ENCODE peak calls at places on chromosomes 5 and 9, in nine cellular contexts. B is BE2C, Q is epithelial cell of esophagus, G is endodermal cell, D is suprapubic skin, U is Peyer's patch, J is fibroblast of lung, L is GM13976, S is neural crest cell. A is an unnamed sample.

GRCh38 chr9:133359420-133360175 is 3.2 kb downstream of the SURF2 start:
- DNase-seq in B (peak; percentile 84), Q (no peak), G (peak; percentile 85), D (no peak), U (peak; percentile 52), J (no peak), L (no peak), S (no peak), A (peak; percentile 44)

GRCh38 chr5:329106-329757 is 7.7 kb downstream of the AHRR start:
- DNase-seq in B (no peak), Q (peak; percentile 23), G (no peak), D (no peak), U (no peak), J (no peak), L (no peak), S (no peak), A (no peak)

GRCh38 chr5:132825165-132825823 is 5.2 kb downstream of the SHROOM1 start:
- DNase-seq in B (no peak), Q (no peak), G (peak; percentile 85), D (peak; percentile 73), U (no peak), J (no peak), L (peak; percentile 58), S (no peak), A (no peak)

GRCh38 chr9:21519855-21520434 is 37.8 kb upstream of the IFNE start:
- DNase-seq in B (no peak), Q (no peak), G (no peak), D (no peak), U (no peak), J (no peak), L (no peak), S (no peak), A (no peak)

GRCh38 chr9:129781991-129782390 is 21.0 kb upstream of the TOR1B start:
- DNase-seq in B (no peak), Q (no peak), G (no peak), D (no peak), U (no peak), J (no peak), L (no peak), S (no peak), A (no peak)

GRCh38 chr5:51468196-51468595 is 84.9 kb downstream of the ISL1 start:
- DNase-seq in B (no peak), Q (peak; percentile 21), G (no peak), D (no peak), U (no peak), J (no peak), L (no peak), S (no peak), A (no peak)

GRCh38 chr5:150209020-150209635 is 19.3 kb downstream of the SLC6A7 start:
- DNase-seq in B (no peak), Q (peak; percentile 95), G (no peak), D (no peak), U (peak; percentile 74), J (peak; percentile 84), L (no peak), S (no peak), A (peak; percentile 62)

GRCh38 chr9:71683598-71684235 is 84.6 kb downstream of the CEMIP2 start:
- DNase-seq in B (peak; percentile 63), Q (peak; percentile 88), G (peak; percentile 82), D (no peak), U (no peak), J (peak; percentile 67), L (no peak), S (no peak), A (peak; percentile 59)

GRCh38 chr5:15515229-15515628 is 15.2 kb downstream of the FBXL7 start:
- DNase-seq in B (no peak), Q (no peak), G (no peak), D (no peak), U (no peak), J (no peak), L (no peak), S (no peak), A (no peak)

GRCh38 chr5:10724799-10725507 is 36.1 kb downstream of the DAP start:
- DNase-seq in B (no peak), Q (peak; percentile 68), G (no peak), D (no peak), U (no peak), J (peak; percentile 95), L (no peak), S (no peak), A (no peak)

GRCh38 chr9:112050544-112051475 is 124.3 kb downstream of the SUSD1 start:
- DNase-seq in B (no peak), Q (peak; percentile 80), G (peak; percentile 18), D (no peak), U (no peak), J (peak; percentile 96), L (no peak), S (no peak), A (no peak)

GRCh38 chr5:74895906-74896305 is 29.7 kb upstream of the FAM169A start:
- DNase-seq in B (no peak), Q (peak; percentile 75), G (no peak), D (no peak), U (no peak), J (peak; percentile 82), L (no peak), S (no peak), A (peak; percentile 75)

GRCh38 chr5:17070646-17071045 is 134.6 kb upstream of the MYO10 start:
- DNase-seq in B (no peak), Q (no peak), G (no peak), D (no peak), U (no peak), J (no peak), L (no peak), S (no peak), A (no peak)

GRCh38 chr9:114093031-114093471 is 6.0 kb downstream of the KIF12 start:
- DNase-seq in B (no peak), Q (no peak), G (peak; percentile 21), D (peak; percentile 57), U (no peak), J (no peak), L (no peak), S (no peak), A (no peak)

GRCh38 chr9:93891549-93892310 is 63.4 kb downstream of the BARX1 start:
- DNase-seq in B (no peak), Q (no peak), G (no peak), D (peak; percentile 56), U (peak; percentile 46), J (no peak), L (no peak), S (no peak), A (peak; percentile 29)

DNA sequence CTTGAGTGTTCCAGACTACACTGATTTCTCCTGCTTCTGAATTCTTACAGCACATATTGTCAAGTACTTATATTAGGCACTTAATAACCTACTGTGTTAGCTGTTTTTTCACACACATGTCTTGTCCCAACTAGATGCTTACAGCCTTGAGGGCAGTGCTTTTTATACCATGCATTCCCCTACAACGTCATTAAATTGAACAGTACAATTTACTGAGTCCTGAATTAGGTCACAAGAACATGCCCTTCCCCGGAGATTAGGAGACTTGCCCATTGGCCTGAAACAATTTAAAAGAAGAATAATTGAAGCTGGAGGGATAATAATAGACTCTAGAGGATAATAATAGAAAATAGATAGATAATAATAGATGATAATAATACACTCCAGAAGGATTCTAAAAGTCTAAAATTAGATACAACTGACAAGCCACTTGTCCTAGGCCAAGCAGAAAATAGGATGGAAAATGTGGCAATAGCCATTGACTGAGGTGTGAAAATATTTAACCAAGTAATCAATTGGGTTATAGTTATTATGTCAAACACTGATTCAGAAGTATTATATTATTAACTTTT is 112.6 kb upstream of the SLC12A2 start:
- DNase-seq in B (no peak), Q (no peak), G (no peak), D (no peak), U (no peak), J (no peak), L (no peak), S (no peak), A (no peak)
- TF ChIP-seq CTCF in B (no peak), Q (no peak), G (no peak), D (no peak), U (no peak), J (no peak), L (no peak), S (no peak), A (no peak)

GRCh38 chr9:89428901-89429890 is 68.7 kb downstream of the SEMA4D start:
- DNase-seq in B (no peak), Q (no peak), G (peak; percentile 92), D (no peak), U (no peak), J (no peak), L (peak; percentile 79), S (no peak), A (no peak)
- TF ChIP-seq CTCF in B (peak; percentile 41), Q (no peak), G (peak; percentile 83), D (peak; percentile 10), U (peak; percentile 27), J (no peak), L (peak; percentile 24), S (peak; percentile 34), A (no peak)

DNA sequence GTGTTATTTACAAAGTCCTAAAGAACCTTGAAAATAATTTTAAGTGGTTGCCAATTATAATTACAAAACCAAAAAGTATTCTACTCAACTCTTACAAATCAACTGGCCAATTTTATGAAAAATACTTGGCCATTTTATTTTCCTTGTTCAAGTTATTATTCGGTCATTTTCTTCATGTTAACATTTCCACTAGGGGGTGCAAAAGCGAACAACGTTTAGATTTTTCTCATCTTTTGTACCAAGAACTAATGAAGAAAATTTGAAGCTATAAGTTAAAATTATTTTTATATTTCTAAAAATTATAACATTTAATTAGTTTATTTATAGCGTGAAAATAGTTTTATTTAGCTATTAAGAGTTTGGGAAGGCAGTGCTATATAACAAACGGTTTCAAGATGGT is 1453.3 kb downstream of the MAT2B start:
- DNase-seq in B (no peak), Q (no peak), G (no peak), D (no peak), U (no peak), J (peak; percentile 11), L (no peak), S (no peak), A (no peak)
- TF ChIP-seq CTCF in B (peak; percentile 46), Q (no peak), G (peak; percentile 47), D (no peak), U (no peak), J (peak; percentile 16), L (no peak), S (peak; percentile 43), A (no peak)

GRCh38 chr5:38783011-38783551 is 62.7 kb upstream of the OSMR start:
- DNase-seq in B (no peak), Q (peak; percentile 35), G (no peak), D (no peak), U (no peak), J (peak; percentile 100), L (no peak), S (no peak), A (no peak)

GRCh38 chr5:38780316-38780715 is 65.5 kb upstream of the OSMR start:
- DNase-seq in B (no peak), Q (peak; percentile 38), G (no peak), D (no peak), U (no peak), J (no peak), L (no peak), S (no peak), A (no peak)

GRCh38 chr5:38782185-38782584 is 63.6 kb upstream of the OSMR start:
- DNase-seq in B (no peak), Q (no peak), G (no peak), D (no peak), U (no peak), J (no peak), L (no peak), S (no peak), A (no peak)

GRCh38 chr5:38777111-38777510 is 68.7 kb upstream of the OSMR start:
- DNase-seq in B (no peak), Q (no peak), G (no peak), D (no peak), U (no peak), J (no peak), L (no peak), S (no peak), A (no peak)

GRCh38 chr5:38780950-38781349 is 64.9 kb upstream of the OSMR start:
- DNase-seq in B (peak; percentile 56), Q (peak; percentile 43), G (no peak), D (peak; percentile 90), U (no peak), J (peak; percentile 91), L (no peak), S (no peak), A (no peak)
- TF ChIP-seq CTCF in B (peak; percentile 42), Q (peak; percentile 32), G (no peak), D (no peak), U (no peak), J (peak; percentile 53), L (no peak), S (no peak), A (peak; percentile 29)

A was measured in lower lobe of right lung.